ENCODE peak calls at places on chromosomes 16 and 17, in seven cellular contexts. I, S, X, F, R, D and T are unnamed samples.

GRCh38 chr16:82694239-82694874 is 67.6 kb downstream of the CDH13 start:
- DNase-seq in X (no peak), D (no peak), R (no peak), I (no peak), F (no peak), S (no peak), T (no peak)

GRCh38 chr17:4968166-4968915 is 724 bp upstream of the SPAG7 start:
- DNase-seq in F (no peak), D (no peak), R (peak), I (peak), X (peak), S (no peak), T (no peak)

GRCh38 chr17:40714473-40714872 is 10.9 kb upstream of the KRT24 start:
- DNase-seq in S (no peak), R (no peak), I (no peak), X (no peak), F (no peak), D (no peak), T (no peak)

GRCh38 chr16:56506941-56507340 is 12.9 kb downstream of the BBS2 start:
- DNase-seq in D (no peak), R (no peak), F (no peak), X (no peak), I (no peak), S (no peak), T (no peak)

GRCh38 chr16:55949518-55949917 is 74.3 kb upstream of the CES5A start:
- DNase-seq in F (no peak), X (no peak), I (no peak), R (no peak), S (no peak), D (no peak), T (no peak)

GRCh38 chr17:75785016-75785769 is 587 bp downstream of the UNK start:
- DNase-seq in F (peak), D (peak), I (peak), R (peak), S (peak), X (no peak), T (peak)

GRCh38 chr16:924806-925205 is 46.0 kb downstream of the LMF1 start:
- DNase-seq in F (no peak), R (no peak), X (no peak), S (no peak), D (no peak), I (no peak), T (no peak)

GRCh38 chr17:71496552-71496951 is 624.3 kb upstream of the SOX9 start:
- DNase-seq in R (no peak), D (no peak), F (no peak), X (no peak), I (no peak), S (no peak), T (no peak)

GRCh38 chr17:17741346-17742023 is 60.2 kb downstream of the RAI1 start:
- DNase-seq in X (peak), F (no peak), I (no peak), R (peak), D (no peak), S (peak), T (no peak)

GRCh38 chr17:9893606-9894005 is 11.5 kb downstream of the RCVRN start:
- DNase-seq in I (no peak), X (no peak), F (no peak), R (no peak), D (no peak), S (no peak), T (no peak)

GRCh38 chr17:77516902-77517301 is 376.1 kb downstream of the SEC14L1 start:
- DNase-seq in X (no peak), I (no peak), S (no peak), F (no peak), R (no peak), D (no peak), T (no peak)

GRCh38 chr16:23877107-23878070 is 41.6 kb downstream of the PRKCB start:
- DNase-seq in D (no peak), S (no peak), R (no peak), F (no peak), I (no peak), X (peak), T (no peak)

GRCh38 chr16:27439273-27440018 is 37.5 kb downstream of the IL21R start:
- DNase-seq in S (no peak), R (no peak), X (peak), F (no peak), D (no peak), I (no peak), T (no peak)

GRCh38 chr17:41647940-41648410 is 23.6 kb upstream of the KRT17 start:
- DNase-seq in X (peak), R (peak), I (peak), S (peak), D (peak), F (peak), T (peak)

GRCh38 chr16:88466949-88467348 is 13.9 kb downstream of the ZFPM1 start:
- DNase-seq in X (no peak), S (no peak), I (no peak), F (no peak), D (no peak), R (no peak), T (no peak)

GRCh38 chr16:46883353-46883689 is 841 bp upstream of the GPT2 start:
- DNase-seq in S (no peak), D (no peak), I (no peak), X (no peak), R (peak), F (no peak), T (no peak)

GRCh38 chr16:3934491-3935185 is 54.1 kb upstream of the CREBBP start:
- DNase-seq in F (no peak), X (peak), I (no peak), R (no peak), D (no peak), S (no peak), T (no peak)

GRCh38 chr16:3950343-3951193 is 70.1 kb upstream of the CREBBP start:
- DNase-seq in F (no peak), D (peak), S (peak), X (peak), I (no peak), R (no peak), T (peak)

GRCh38 chr16:89693931-89694783 is 7.3 kb downstream of the SPATA2L start:
- DNase-seq in X (no peak), F (no peak), I (no peak), R (no peak), S (no peak), D (no peak), T (no peak)

GRCh38 chr17:10114931-10115535 is 83.4 kb downstream of the GAS7 start:
- DNase-seq in R (peak), I (peak), F (peak), X (peak), D (peak), S (no peak), T (peak)

GRCh38 chr17:1153795-1154546 is 25.8 kb downstream of the ABR start:
- DNase-seq in R (peak), X (peak), F (no peak), D (peak), S (peak), I (peak), T (peak)

GRCh38 chr17:28240688-28241340 is 78.2 kb upstream of the TMEM97 start:
- DNase-seq in I (no peak), F (no peak), D (no peak), R (no peak), X (no peak), S (no peak), T (no peak)

GRCh38 chr17:79364695-79365094 is 246.2 kb downstream of the RBFOX3 start:
- DNase-seq in R (no peak), X (no peak), F (no peak), S (no peak), D (no peak), I (no peak), T (no peak)

GRCh38 chr17:13933597-13934276 is 135.6 kb upstream of the COX10 start:
- DNase-seq in F (no peak), D (no peak), X (no peak), I (no peak), R (no peak), S (no peak), T (no peak)

GRCh38 chr16:28317040-28317880 is 24.9 kb downstream of the SBK1 start:
- DNase-seq in I (peak), F (peak), X (peak), D (peak), R (peak), S (peak), T (peak)

GRCh38 chr17:64115871-64116534 is 13.9 kb downstream of the ERN1 start:
- DNase-seq in I (peak), F (no peak), S (no peak), X (peak), R (no peak), D (no peak), T (no peak)

GRCh38 chr16:14369734-14370598 is 260.1 kb downstream of the PARN start:
- DNase-seq in D (peak), F (no peak), R (no peak), S (no peak), I (no peak), X (no peak), T (peak)

GRCh38 chr16:88047462-88047861 is 96.2 kb downstream of the BANP start:
- DNase-seq in D (no peak), X (no peak), S (no peak), F (no peak), I (no peak), R (no peak), T (no peak)

GRCh38 chr16:86918637-86919036 is 340.3 kb downstream of the FOXL1 start:
- DNase-seq in D (no peak), S (no peak), F (no peak), I (no peak), R (no peak), X (no peak), T (no peak)

GRCh38 chr17:50638851-50639767 is 4.4 kb downstream of the ABCC3 start:
- DNase-seq in R (peak), I (peak), D (peak), S (no peak), F (no peak), X (peak), T (peak)

GRCh38 chr17:9959377-9959981 is 54.4 kb upstream of the RCVRN start:
- DNase-seq in R (peak), D (peak), I (peak), F (no peak), X (peak), S (peak), T (peak)

GRCh38 chr16:51818342-51818944 is 667.4 kb upstream of the SALL1 start:
- DNase-seq in I (no peak), F (no peak), R (peak), S (no peak), D (no peak), X (peak), T (no peak)

GRCh38 chr17:16348586-16348985 is 4.7 kb downstream of the CENPV start:
- DNase-seq in I (no peak), X (no peak), D (no peak), F (no peak), R (no peak), S (no peak), T (no peak)